ENCODE peak calls at places on chromosomes 5 and 9, in nine cellular contexts. O is H1, M is stomach, J is GM12878, T is SK-N-SH, G is esophagus muscularis mucosa, V is K562, X is ovary, D is transverse colon. U is an unnamed sample. For H3K4me1 and H3K27me3, the result is how much of the 10 kb centered on the place peaks cover.

GRCh38 chr9:133106511-133107244 is 14.4 kb downstream of the RALGDS start:
- DNase-seq in V (no peak), J (no peak), G (no peak), X (peak), D (no peak), T (no peak), O (no peak), M (peak), U (peak)

GRCh38 chr9:130213898-130214761 is 41.9 kb downstream of the NCS1 start:
- DNase-seq in O (no peak), V (peak), T (peak), D (no peak), G (no peak), X (peak), M (no peak), J (no peak), U (no peak)

GRCh38 chr5:318341-318897 is 3.1 kb upstream of the AHRR start:
- DNase-seq in O (no peak), T (no peak), J (no peak), G (no peak), X (no peak), D (no peak), M (no peak), V (no peak), U (peak)

GRCh38 chr9:97853844-97854695 is 1.0 kb downstream of the FOXE1 start:
- DNase-seq in X (no peak), T (peak), D (no peak), O (no peak), J (no peak), V (no peak), G (no peak), M (no peak), U (peak)

GRCh38 chr5:92633821-92634220 is 947.2 kb downstream of the NR2F1-AS1 start:
- DNase-seq in M (no peak), J (no peak), D (no peak), T (no peak), G (no peak), V (no peak), X (no peak), O (no peak), U (no peak)

GRCh38 chr5:139831624-139832023 is 36.0 kb downstream of the PSD2 start:
- DNase-seq in J (no peak), D (no peak), M (no peak), X (peak), G (no peak), O (no peak), V (no peak), T (no peak), U (no peak)

GRCh38 chr5:96609369-96609768 is 52.8 kb upstream of the CAST start:
- DNase-seq in V (no peak), M (no peak), G (no peak), O (no peak), X (no peak), T (no peak), D (no peak), J (no peak), U (no peak)

GRCh38 chr5:15718411-15719178 is 218.6 kb downstream of the FBXL7 start:
- DNase-seq in X (no peak), O (no peak), D (no peak), M (no peak), J (no peak), T (no peak), G (no peak), V (no peak), U (no peak)

GRCh38 chr5:84603557-84604185 is 219.0 kb upstream of the EDIL3 start:
- DNase-seq in O (no peak), G (no peak), M (no peak), J (no peak), T (no peak), X (no peak), V (no peak), D (no peak), U (no peak)

GRCh38 chr5:141839015-141839513 is 39.1 kb downstream of the PCDH1 start:
- DNase-seq in M (no peak), T (no peak), O (peak), G (no peak), J (no peak), X (no peak), D (no peak), V (no peak), U (peak)

GRCh38 chr5:54930736-54931135 is 54.7 kb downstream of the ESM1 start:
- DNase-seq in O (no peak), V (no peak), M (no peak), T (no peak), X (no peak), D (no peak), G (no peak), J (no peak), U (no peak)

GRCh38 chr9:32399110-32399815 is 14.8 kb downstream of the ACO1 start:
- DNase-seq in V (no peak), M (no peak), J (no peak), O (no peak), T (no peak), X (no peak), G (no peak), D (no peak), U (no peak)

GRCh38 chr9:110546411-110546871 is 33.1 kb downstream of the SVEP1 start:
- DNase-seq in D (no peak), M (no peak), V (no peak), G (no peak), O (no peak), X (no peak), T (no peak), J (no peak), U (no peak)

GRCh38 chr5:57277085-57277484 is 103.2 kb downstream of the GPBP1 start:
- DNase-seq in D (no peak), T (peak), V (peak), J (no peak), X (no peak), M (no peak), O (no peak), G (no peak), U (no peak)

GRCh38 chr5:1177826-1178528 is 23.4 kb upstream of the SLC6A19 start:
- DNase-seq in O (no peak), T (no peak), M (no peak), X (no peak), J (no peak), V (no peak), D (no peak), G (no peak), U (no peak)

GRCh38 chr9:69412741-69413150 is 87.7 kb downstream of the ENTREP1 start:
- DNase-seq in O (peak), V (peak), X (peak), T (peak), G (no peak), J (no peak), D (peak), M (peak), U (peak)

DNA sequence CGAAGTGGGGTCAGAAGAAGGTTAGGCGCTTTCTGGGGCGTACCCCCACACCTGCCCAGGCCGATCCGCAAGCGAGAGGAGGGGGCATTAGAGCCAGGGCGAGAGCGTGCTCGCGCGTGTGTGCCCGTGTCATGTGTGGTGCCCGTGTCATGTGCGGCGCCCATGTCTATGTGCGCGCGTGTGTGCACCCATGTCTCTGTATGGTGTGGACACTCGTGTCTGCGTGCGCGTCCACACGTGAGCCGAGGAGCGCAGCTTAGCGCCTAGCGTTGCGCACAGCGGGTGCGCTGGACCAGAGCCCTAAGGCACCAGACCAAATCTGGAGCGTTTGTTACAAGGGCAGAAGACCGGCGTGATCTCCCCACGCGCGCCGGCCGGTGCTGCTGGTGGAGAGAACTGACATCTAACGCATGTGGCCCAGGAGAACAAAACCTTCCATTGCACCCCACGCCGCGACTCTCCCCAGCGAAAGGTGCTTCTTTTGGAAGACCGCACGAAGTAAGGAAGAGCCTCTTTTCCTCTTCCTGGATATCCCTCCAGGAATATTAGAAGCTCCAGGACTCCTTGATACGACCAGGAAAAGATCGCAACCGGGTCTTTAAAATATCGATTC is 639 bp downstream of the NIM1K start:
- DNase-seq in V (no peak), J (no peak), X (peak), D (peak), T (peak), G (no peak), O (no peak), M (no peak), U (peak)
- TF ChIP-seq EP300 in V (no peak), J (no peak), X (no peak), D (no peak), T (no peak), G (no peak), O (no peak), M (no peak), U (no peak)

GRCh38 chr5:176538505-176538806 is 1.3 kb upstream of the RNF44 start:
- DNase-seq in M (no peak), T (no peak), G (no peak), J (no peak), V (no peak), O (no peak), D (no peak), X (no peak), U (no peak)

GRCh38 chr5:176536902-176537607 is at the start of gene RNF44:
- DNase-seq in O (peak), T (peak), M (peak), V (peak), G (peak), J (peak), X (peak), D (peak), U (peak)

GRCh38 chr5:176538985-176539384 is 1.8 kb upstream of the RNF44 start:
- DNase-seq in X (no peak), J (no peak), G (no peak), V (no peak), D (no peak), T (no peak), M (no peak), O (no peak), U (no peak)

GRCh38 chr5:176536132-176536901 is 885 bp downstream of the RNF44 start:
- DNase-seq in D (peak), O (no peak), T (peak), J (no peak), G (peak), V (peak), X (peak), M (peak), U (peak)

DNA sequence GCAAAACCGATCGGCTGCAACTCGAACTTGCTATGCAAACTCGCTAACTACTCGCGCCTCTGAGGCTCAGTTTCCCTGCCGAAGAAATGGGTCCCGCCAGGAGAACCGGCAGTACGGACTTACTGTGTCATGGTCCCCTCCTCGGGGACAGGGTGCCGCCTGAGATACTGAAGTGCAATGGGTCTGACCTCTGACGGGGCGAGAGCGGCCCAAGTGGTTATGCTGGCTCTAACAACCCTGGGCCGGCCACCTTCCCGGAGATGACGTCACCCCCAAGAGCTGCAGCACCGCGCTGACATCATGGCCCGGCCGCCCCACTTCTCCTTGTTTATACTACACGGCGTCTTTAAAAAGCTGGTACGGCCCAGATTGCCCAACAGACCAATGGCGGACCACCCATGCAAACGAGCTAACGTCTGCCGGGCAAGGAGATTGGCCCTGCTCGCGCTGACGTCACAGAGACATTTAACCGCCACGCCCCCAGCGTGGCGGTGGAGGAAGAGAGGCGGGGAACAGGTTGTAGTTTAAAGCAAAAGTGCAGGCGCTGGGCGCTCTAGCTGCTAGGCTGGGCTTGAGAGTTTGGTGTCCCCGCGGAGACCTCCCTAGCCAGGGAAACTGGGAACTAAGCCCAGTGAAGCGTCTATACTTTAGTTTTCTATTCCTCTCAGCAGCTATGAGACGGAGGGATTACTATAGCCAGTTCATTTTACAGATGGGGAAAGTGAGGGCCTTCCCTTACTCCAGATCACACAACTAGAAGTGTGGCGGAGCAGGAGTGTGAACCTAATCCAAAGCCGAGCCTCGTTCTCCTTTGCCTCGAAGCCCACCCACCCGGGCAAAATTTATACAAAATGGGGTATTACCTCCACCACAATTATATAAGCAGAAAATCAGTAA is 654 bp upstream of the RNF44 start:
- DNase-seq in O (peak), X (peak), G (peak), V (peak), D (peak), M (peak), J (peak), T (peak), U (peak)
- H3K4me1 ChIP-seq in O (under half), X (under half), G (half or more), V (half or more), D (under half), M (half or more), J (under half), T (under half), U (half or more)

GRCh38 chr9:88535932-88536324 is 950 bp downstream of the NXNL2 start:
- DNase-seq in J (no peak), G (no peak), O (no peak), M (no peak), V (no peak), D (no peak), X (peak), T (no peak), U (peak)

GRCh38 chr9:88532320-88532719 is 2.7 kb upstream of the NXNL2 start:
- DNase-seq in V (no peak), X (peak), G (no peak), O (peak), T (no peak), M (no peak), J (no peak), D (no peak), U (peak)

GRCh38 chr9:88535226-88535931 is 401 bp downstream of the NXNL2 start:
- DNase-seq in D (peak), V (no peak), J (no peak), X (peak), T (peak), M (peak), O (no peak), G (no peak), U (peak)

GRCh38 chr9:88534456-88535225 is at the start of gene NXNL2:
- DNase-seq in X (peak), D (peak), O (no peak), M (peak), G (peak), V (peak), J (no peak), T (peak), U (peak)

DNA sequence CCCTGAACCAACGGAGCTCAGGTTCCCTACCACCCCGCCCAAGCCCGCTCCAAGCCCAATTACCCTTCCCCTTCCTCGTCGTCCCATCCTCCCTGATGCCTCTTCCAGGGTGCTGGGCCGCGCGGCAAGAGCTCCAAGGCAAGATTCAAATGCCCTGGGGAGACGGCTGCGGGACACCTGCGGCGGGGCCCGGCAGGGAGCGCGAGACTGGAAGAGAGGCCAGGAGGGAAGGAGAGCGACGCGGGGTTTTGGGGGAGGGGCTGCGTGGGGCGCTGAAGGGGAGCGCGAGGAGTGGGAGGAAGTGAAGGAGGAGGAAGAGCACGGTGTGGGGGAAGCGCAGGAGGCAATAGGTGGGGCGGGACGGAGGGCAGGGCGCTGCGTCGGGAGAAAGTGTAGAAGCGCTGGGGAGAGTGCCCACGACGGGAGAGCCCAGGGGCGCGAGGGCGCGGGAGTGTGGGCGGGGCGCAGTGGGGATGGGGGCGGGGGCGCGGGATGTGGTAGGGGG is 975 bp upstream of the NXNL2 start:
- DNase-seq in J (no peak), X (peak), M (peak), O (no peak), D (peak), G (no peak), T (no peak), V (peak), U (peak)
- H3K27me3 ChIP-seq in J (under half), X (under half), M (under half), O (under half), D (under half), G (under half), T (under half), V (under half), U (under half)

GRCh38 chr5:61322738-61323429 is 9.2 kb upstream of the ZSWIM6 start:
- DNase-seq in O (no peak), V (no peak), G (no peak), M (peak), D (peak), J (no peak), T (no peak), X (no peak), U (no peak)
- TF ChIP-seq EP300 in O (no peak), V (no peak), G (no peak), M (no peak), D (no peak), J (no peak), T (no peak), X (no peak), U (no peak)

GRCh38 chr9:698937-699336 is 142.6 kb upstream of the DMRT1 start:
- DNase-seq in O (no peak), J (no peak), X (no peak), T (no peak), D (no peak), V (no peak), M (no peak), G (no peak), U (no peak)
- H3K4me1 ChIP-seq in O (under half), J (under half), X (under half), T (under half), D (under half), V (under half), M (half or more), G (under half), U (under half)

GRCh38 chr5:137264041-137264440 is 235.1 kb downstream of the SPOCK1 start:
- DNase-seq in O (no peak), T (no peak), X (no peak), D (no peak), J (no peak), G (no peak), M (no peak), V (no peak), U (no peak)
- H3K27me3 ChIP-seq in O (under half), T (under half), X (under half), D (under half), J (under half), G (under half), M (under half), V (under half), U (under half)